ENCODE peak calls at places on chromosomes 12 and 14, in five cellular contexts. R, D, S, Q and N are unnamed samples.

GRCh38 chr12:49334681-49335080 is 2.3 kb downstream of the C1QL4 start:
- DNase-seq in Q (no peak), D (no peak), S (no peak), R (no peak), N (no peak)

GRCh38 chr12:85948340-85948739 is 74.2 kb downstream of the NTS start:
- DNase-seq in Q (no peak), S (no peak), D (no peak), R (no peak), N (no peak)

GRCh38 chr12:19138551-19139344 is 9.2 kb downstream of the PLEKHA5 start:
- DNase-seq in D (no peak), S (peak), R (peak), Q (no peak), N (no peak)

GRCh38 chr12:111455448-111456320 is 50.0 kb downstream of the SH2B3 start:
- DNase-seq in R (no peak), Q (no peak), S (no peak), D (no peak), N (no peak)

GRCh38 chr12:57896139-57896436 is 45.3 kb upstream of the ATP23 start:
- DNase-seq in D (no peak), S (no peak), R (no peak), Q (no peak), N (no peak)

GRCh38 chr12:100539209-100539608 is 34.3 kb upstream of the GAS2L3 start:
- DNase-seq in Q (no peak), S (no peak), R (no peak), D (no peak), N (no peak)

GRCh38 chr12:113888435-113888834 is 77.7 kb downstream of the RBM19 start:
- DNase-seq in Q (no peak), D (no peak), R (no peak), S (no peak), N (no peak)

GRCh38 chr12:227923-228845 is 14.2 kb upstream of the SLC6A12 start:
- DNase-seq in R (no peak), S (no peak), D (no peak), Q (no peak), N (no peak)

GRCh38 chr14:35332517-35333346 is 40.5 kb downstream of the PSMA6 start:
- DNase-seq in R (no peak), S (no peak), Q (no peak), D (peak), N (no peak)

GRCh38 chr12:112944028-112944690 is 5.9 kb downstream of the OAS3 start:
- DNase-seq in S (no peak), D (no peak), R (no peak), Q (no peak), N (no peak)

GRCh38 chr14:58428011-58428807 is 690 bp downstream of the KIAA0586 start:
- DNase-seq in D (no peak), S (peak), R (peak), Q (no peak), N (peak)

GRCh38 chr14:93857081-93857480 is 68.8 kb upstream of the PRIMA1 start:
- DNase-seq in S (no peak), Q (no peak), D (no peak), R (no peak), N (no peak)

GRCh38 chr12:64385468-64385867 is 5.1 kb downstream of the C12orf56 start:
- DNase-seq in R (no peak), S (peak), Q (no peak), D (peak), N (no peak)

GRCh38 chr12:53816360-53817020 is 64.7 kb upstream of the CISTR start:
- DNase-seq in S (no peak), Q (no peak), R (no peak), D (no peak), N (no peak)

GRCh38 chr14:31933716-31934115 is 143.4 kb upstream of the ARHGAP5 start:
- DNase-seq in S (no peak), R (no peak), D (no peak), Q (no peak), N (no peak)

GRCh38 chr12:24922109-24922508 is 26.8 kb downstream of the BCAT1 start:
- DNase-seq in D (no peak), S (no peak), Q (peak), R (no peak), N (no peak)

GRCh38 chr14:90534091-90534837 is 137.4 kb downstream of the CALM1 start:
- DNase-seq in S (no peak), R (no peak), D (no peak), Q (peak), N (peak)

GRCh38 chr12:112096667-112097066 is 11.9 kb downstream of the NAA25 start:
- DNase-seq in S (no peak), D (no peak), R (no peak), Q (no peak), N (no peak)

GRCh38 chr14:104424406-104425072 is 155.0 kb upstream of the C14orf180 start:
- DNase-seq in Q (no peak), R (no peak), D (no peak), S (no peak), N (no peak)

GRCh38 chr14:35285991-35286564 is 6.1 kb upstream of the PSMA6 start:
- DNase-seq in S (no peak), D (no peak), Q (no peak), R (no peak), N (no peak)

GRCh38 chr12:78194448-78194847 is 363.8 kb downstream of the NAV3 start:
- DNase-seq in D (no peak), S (peak), R (no peak), Q (no peak), N (no peak)

GRCh38 chr12:10341892-10342509 is 34.3 kb downstream of the KLRD1 start:
- DNase-seq in D (no peak), S (no peak), Q (no peak), R (no peak), N (no peak)

GRCh38 chr14:36522972-36523685 is 3.1 kb upstream of the NKX2-1 start:
- DNase-seq in Q (no peak), S (no peak), R (no peak), D (no peak), N (no peak)

GRCh38 chr12:26153421-26154154 is 28.8 kb upstream of the BHLHE41 start:
- DNase-seq in D (peak), R (peak), Q (no peak), S (peak), N (no peak)

GRCh38 chr12:27163048-27163715 is 80.8 kb upstream of the C12orf71 start:
- DNase-seq in D (no peak), S (no peak), R (no peak), Q (no peak), N (no peak)